ENCODE peak calls at places on chromosomes 7 and 10, in eight cellular contexts. One of them, this sample, is unnamed.

GRCh38 chr10:30770229-30770628 is 140.7 kb upstream of the LYZL2 start:
- DNase-seq in HepG2: no peak
- DNase-seq in nephron progenitor cell: no peak
- DNase-seq in HL-60: no peak
- DNase-seq in IMR-90: no peak
- DNase-seq in astrocyte of the cerebellum: no peak
- DNase-seq in CD4-positive, alpha-beta T cell: no peak
- DNase-seq in spleen: no peak
- DNase-seq in this sample: no peak

GRCh38 chr7:51233375-51233774 is 83.2 kb downstream of the COBL start:
- DNase-seq in HepG2: no peak
- DNase-seq in nephron progenitor cell: no peak
- DNase-seq in HL-60: no peak
- DNase-seq in IMR-90: no peak
- DNase-seq in astrocyte of the cerebellum: no peak
- DNase-seq in CD4-positive, alpha-beta T cell: no peak
- DNase-seq in spleen: no peak
- DNase-seq in this sample: no peak

GRCh38 chr7:16739863-16740622 is 13.5 kb upstream of the TSPAN13 start:
- DNase-seq in HepG2: no peak
- DNase-seq in nephron progenitor cell: no peak
- DNase-seq in HL-60: no peak
- DNase-seq in IMR-90: peak
- DNase-seq in astrocyte of the cerebellum: peak
- DNase-seq in CD4-positive, alpha-beta T cell: no peak
- DNase-seq in spleen: no peak
- DNase-seq in this sample: no peak

GRCh38 chr7:158428131-158428841 is 159.3 kb downstream of the PTPRN2 start:
- DNase-seq in HepG2: no peak
- DNase-seq in nephron progenitor cell: peak
- DNase-seq in HL-60: no peak
- DNase-seq in IMR-90: no peak
- DNase-seq in astrocyte of the cerebellum: no peak
- DNase-seq in CD4-positive, alpha-beta T cell: no peak
- DNase-seq in spleen: peak
- DNase-seq in this sample: peak

GRCh38 chr10:5595591-5596590 is 70.5 kb downstream of the ASB13 start:
- DNase-seq in HepG2: no peak
- DNase-seq in nephron progenitor cell: no peak
- DNase-seq in HL-60: no peak
- DNase-seq in IMR-90: peak
- DNase-seq in astrocyte of the cerebellum: peak
- DNase-seq in CD4-positive, alpha-beta T cell: no peak
- DNase-seq in spleen: no peak
- DNase-seq in this sample: peak

GRCh38 chr7:4711634-4712033 is 29.5 kb downstream of the FOXK1 start:
- DNase-seq in HepG2: no peak
- DNase-seq in nephron progenitor cell: no peak
- DNase-seq in HL-60: no peak
- DNase-seq in IMR-90: no peak
- DNase-seq in astrocyte of the cerebellum: no peak
- DNase-seq in CD4-positive, alpha-beta T cell: no peak
- DNase-seq in spleen: no peak
- DNase-seq in this sample: no peak

GRCh38 chr10:22978287-22978686 is 50.4 kb downstream of the ARMC3 start:
- DNase-seq in HepG2: no peak
- DNase-seq in nephron progenitor cell: no peak
- DNase-seq in HL-60: no peak
- DNase-seq in IMR-90: no peak
- DNase-seq in astrocyte of the cerebellum: peak
- DNase-seq in CD4-positive, alpha-beta T cell: no peak
- DNase-seq in spleen: no peak
- DNase-seq in this sample: no peak

GRCh38 chr7:51352174-51353145 is 35.9 kb upstream of the COBL start:
- DNase-seq in HepG2: no peak
- DNase-seq in nephron progenitor cell: no peak
- DNase-seq in HL-60: no peak
- DNase-seq in IMR-90: no peak
- DNase-seq in astrocyte of the cerebellum: no peak
- DNase-seq in CD4-positive, alpha-beta T cell: no peak
- DNase-seq in spleen: no peak
- DNase-seq in this sample: no peak

GRCh38 chr10:35339946-35340345 is 3.6 kb downstream of the CCNY start:
- DNase-seq in HepG2: no peak
- DNase-seq in nephron progenitor cell: no peak
- DNase-seq in HL-60: no peak
- DNase-seq in IMR-90: peak
- DNase-seq in astrocyte of the cerebellum: no peak
- DNase-seq in CD4-positive, alpha-beta T cell: no peak
- DNase-seq in spleen: no peak
- DNase-seq in this sample: no peak

GRCh38 chr7:119720541-119720940 is 552.4 kb upstream of the KCND2 start:
- DNase-seq in HepG2: no peak
- DNase-seq in nephron progenitor cell: no peak
- DNase-seq in HL-60: no peak
- DNase-seq in IMR-90: peak
- DNase-seq in astrocyte of the cerebellum: peak
- DNase-seq in CD4-positive, alpha-beta T cell: no peak
- DNase-seq in spleen: no peak
- DNase-seq in this sample: no peak

GRCh38 chr7:108972009-108972408 is 402.3 kb downstream of the DNAJB9 start:
- DNase-seq in HepG2: no peak
- DNase-seq in nephron progenitor cell: no peak
- DNase-seq in HL-60: no peak
- DNase-seq in IMR-90: no peak
- DNase-seq in astrocyte of the cerebellum: peak
- DNase-seq in CD4-positive, alpha-beta T cell: no peak
- DNase-seq in spleen: no peak
- DNase-seq in this sample: no peak

GRCh38 chr7:117800841-117801240 is 72.4 kb downstream of the CTTNBP2 start:
- DNase-seq in HepG2: no peak
- DNase-seq in nephron progenitor cell: no peak
- DNase-seq in HL-60: no peak
- DNase-seq in IMR-90: peak
- DNase-seq in astrocyte of the cerebellum: no peak
- DNase-seq in CD4-positive, alpha-beta T cell: no peak
- DNase-seq in spleen: no peak
- DNase-seq in this sample: no peak

GRCh38 chr10:98456043-98456570 is 9.4 kb upstream of the HPS1 start:
- DNase-seq in HepG2: no peak
- DNase-seq in nephron progenitor cell: no peak
- DNase-seq in HL-60: no peak
- DNase-seq in IMR-90: no peak
- DNase-seq in astrocyte of the cerebellum: no peak
- DNase-seq in CD4-positive, alpha-beta T cell: no peak
- DNase-seq in spleen: no peak
- DNase-seq in this sample: no peak

GRCh38 chr7:108012499-108013430 is 9.8 kb upstream of the LAMB1 start:
- DNase-seq in HepG2: peak
- DNase-seq in nephron progenitor cell: no peak
- DNase-seq in HL-60: peak
- DNase-seq in IMR-90: peak
- DNase-seq in astrocyte of the cerebellum: no peak
- DNase-seq in CD4-positive, alpha-beta T cell: no peak
- DNase-seq in spleen: no peak
- DNase-seq in this sample: no peak

GRCh38 chr10:125186431-125187170 is 26.2 kb upstream of the CTBP2 start:
- DNase-seq in HepG2: no peak
- DNase-seq in nephron progenitor cell: no peak
- DNase-seq in HL-60: no peak
- DNase-seq in IMR-90: no peak
- DNase-seq in astrocyte of the cerebellum: no peak
- DNase-seq in CD4-positive, alpha-beta T cell: no peak
- DNase-seq in spleen: peak
- DNase-seq in this sample: no peak

GRCh38 chr10:72275351-72276012 is 1.8 kb downstream of the DDIT4 start:
- DNase-seq in HepG2: no peak
- DNase-seq in nephron progenitor cell: peak
- DNase-seq in HL-60: no peak
- DNase-seq in IMR-90: peak
- DNase-seq in astrocyte of the cerebellum: no peak
- DNase-seq in CD4-positive, alpha-beta T cell: peak
- DNase-seq in spleen: no peak
- DNase-seq in this sample: no peak

GRCh38 chr7:90879924-90880323 is 283.8 kb downstream of the CDK14 start:
- DNase-seq in HepG2: no peak
- DNase-seq in nephron progenitor cell: no peak
- DNase-seq in HL-60: no peak
- DNase-seq in IMR-90: no peak
- DNase-seq in astrocyte of the cerebellum: no peak
- DNase-seq in CD4-positive, alpha-beta T cell: no peak
- DNase-seq in spleen: no peak
- DNase-seq in this sample: no peak

GRCh38 chr10:129626309-129626708 is 159.3 kb downstream of the MGMT start:
- DNase-seq in HepG2: no peak
- DNase-seq in nephron progenitor cell: no peak
- DNase-seq in HL-60: no peak
- DNase-seq in IMR-90: no peak
- DNase-seq in astrocyte of the cerebellum: no peak
- DNase-seq in CD4-positive, alpha-beta T cell: no peak
- DNase-seq in spleen: no peak
- DNase-seq in this sample: no peak

GRCh38 chr10:95261926-95262325 is 28.9 kb downstream of the PDLIM1 start:
- DNase-seq in HepG2: no peak
- DNase-seq in nephron progenitor cell: no peak
- DNase-seq in HL-60: no peak
- DNase-seq in IMR-90: no peak
- DNase-seq in astrocyte of the cerebellum: no peak
- DNase-seq in CD4-positive, alpha-beta T cell: no peak
- DNase-seq in spleen: no peak
- DNase-seq in this sample: no peak
- TF ChIP-seq CTCF in HepG2: no peak
- TF ChIP-seq CTCF in nephron progenitor cell: no peak
- TF ChIP-seq CTCF in HL-60: no peak
- TF ChIP-seq CTCF in IMR-90: no peak
- TF ChIP-seq CTCF in astrocyte of the cerebellum: no peak
- TF ChIP-seq CTCF in CD4-positive, alpha-beta T cell: no peak
- TF ChIP-seq CTCF in spleen: no peak
- TF ChIP-seq CTCF in this sample: no peak

GRCh38 chr7:94223375-94224084 is 171.2 kb upstream of the COL1A2 start:
- DNase-seq in HepG2: no peak
- DNase-seq in nephron progenitor cell: peak
- DNase-seq in HL-60: no peak
- DNase-seq in IMR-90: peak
- DNase-seq in astrocyte of the cerebellum: peak
- DNase-seq in CD4-positive, alpha-beta T cell: no peak
- DNase-seq in spleen: no peak
- DNase-seq in this sample: no peak
- TF ChIP-seq CTCF in HepG2: peak
- TF ChIP-seq CTCF in nephron progenitor cell: peak
- TF ChIP-seq CTCF in HL-60: no peak
- TF ChIP-seq CTCF in IMR-90: peak
- TF ChIP-seq CTCF in astrocyte of the cerebellum: peak
- TF ChIP-seq CTCF in CD4-positive, alpha-beta T cell: no peak
- TF ChIP-seq CTCF in spleen: no peak
- TF ChIP-seq CTCF in this sample: peak

DNA sequence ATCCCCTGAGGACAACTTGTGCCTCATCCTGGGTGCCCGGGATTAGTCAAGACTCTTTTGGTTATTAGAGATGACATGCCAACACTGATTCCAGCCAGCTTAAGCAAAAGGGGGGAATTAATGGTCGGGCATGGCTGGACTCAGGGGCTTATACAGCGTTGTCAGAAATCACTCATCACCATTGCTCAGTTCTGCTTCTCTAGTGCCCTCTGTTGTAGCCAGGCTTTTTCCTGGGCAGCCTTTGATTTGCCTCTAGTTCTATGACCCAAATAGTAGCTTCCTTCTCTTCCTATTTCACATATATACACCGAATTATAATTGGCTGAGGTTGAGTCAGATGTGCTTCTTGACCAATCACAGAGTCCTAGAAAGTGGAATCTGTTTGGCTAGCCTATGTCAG is 192.0 kb upstream of the HABP2 start:
- DNase-seq in HepG2: no peak
- DNase-seq in nephron progenitor cell: no peak
- DNase-seq in HL-60: no peak
- DNase-seq in IMR-90: no peak
- DNase-seq in astrocyte of the cerebellum: no peak
- DNase-seq in CD4-positive, alpha-beta T cell: no peak
- DNase-seq in spleen: no peak
- DNase-seq in this sample: no peak
- TF ChIP-seq CTCF in HepG2: no peak
- TF ChIP-seq CTCF in nephron progenitor cell: no peak
- TF ChIP-seq CTCF in HL-60: no peak
- TF ChIP-seq CTCF in IMR-90: no peak
- TF ChIP-seq CTCF in astrocyte of the cerebellum: no peak
- TF ChIP-seq CTCF in CD4-positive, alpha-beta T cell: no peak
- TF ChIP-seq CTCF in spleen: no peak
- TF ChIP-seq CTCF in this sample: no peak

GRCh38 chr7:69411466-69411865 is 186.8 kb upstream of the AUTS2 start:
- DNase-seq in HepG2: no peak
- DNase-seq in nephron progenitor cell: peak
- DNase-seq in HL-60: no peak
- DNase-seq in IMR-90: no peak
- DNase-seq in astrocyte of the cerebellum: no peak
- DNase-seq in CD4-positive, alpha-beta T cell: no peak
- DNase-seq in spleen: peak
- DNase-seq in this sample: no peak

GRCh38 chr7:69411018-69411417 is 187.3 kb upstream of the AUTS2 start:
- DNase-seq in HepG2: no peak
- DNase-seq in nephron progenitor cell: no peak
- DNase-seq in HL-60: no peak
- DNase-seq in IMR-90: no peak
- DNase-seq in astrocyte of the cerebellum: no peak
- DNase-seq in CD4-positive, alpha-beta T cell: no peak
- DNase-seq in spleen: peak
- DNase-seq in this sample: no peak

GRCh38 chr7:69414555-69414954 is 183.7 kb upstream of the AUTS2 start:
- DNase-seq in HepG2: no peak
- DNase-seq in nephron progenitor cell: no peak
- DNase-seq in HL-60: no peak
- DNase-seq in IMR-90: no peak
- DNase-seq in astrocyte of the cerebellum: no peak
- DNase-seq in CD4-positive, alpha-beta T cell: no peak
- DNase-seq in spleen: no peak
- DNase-seq in this sample: no peak

DNA sequence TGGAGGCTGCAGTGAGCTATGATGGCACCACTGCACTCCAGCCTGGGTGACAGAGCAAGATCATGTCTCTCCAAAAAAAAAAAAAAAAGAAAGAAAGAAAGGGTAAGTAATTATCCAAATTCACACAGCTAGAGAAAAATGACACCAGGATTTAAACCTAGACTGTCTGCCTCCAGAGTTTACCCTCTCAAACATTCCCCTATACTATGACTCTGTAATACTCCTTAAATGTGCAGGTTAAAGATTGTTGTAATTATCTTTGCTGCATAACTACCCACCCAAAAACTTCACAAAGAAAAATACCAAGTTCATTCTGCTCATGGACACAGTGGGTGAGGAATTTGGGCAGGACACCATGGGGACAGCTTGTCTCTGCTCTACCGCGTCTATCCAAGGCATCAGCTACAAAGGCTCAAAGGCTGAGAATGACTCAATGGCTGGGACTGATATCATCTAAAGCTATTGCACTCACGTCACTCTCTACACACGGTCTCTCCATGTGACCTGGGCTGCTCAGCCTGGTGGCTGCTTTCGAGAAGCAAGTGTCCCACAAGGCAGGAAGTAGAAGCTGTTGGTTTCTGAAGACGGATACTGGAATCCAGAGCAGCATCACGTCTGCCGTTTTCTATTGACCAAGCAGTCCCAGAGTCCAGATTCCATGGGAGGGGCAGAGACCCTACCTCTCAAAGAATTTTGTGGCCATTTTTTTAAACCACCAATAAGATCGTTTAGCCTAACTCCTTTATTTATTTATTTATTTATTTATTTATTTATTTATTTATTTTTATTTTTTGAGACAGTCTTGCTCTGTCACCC is 185.7 kb upstream of the AUTS2 start:
- DNase-seq in HepG2: peak
- DNase-seq in nephron progenitor cell: no peak
- DNase-seq in HL-60: no peak
- DNase-seq in IMR-90: no peak
- DNase-seq in astrocyte of the cerebellum: no peak
- DNase-seq in CD4-positive, alpha-beta T cell: no peak
- DNase-seq in spleen: peak
- DNase-seq in this sample: no peak
- TF ChIP-seq CTCF in HepG2: no peak
- TF ChIP-seq CTCF in nephron progenitor cell: no peak
- TF ChIP-seq CTCF in HL-60: no peak
- TF ChIP-seq CTCF in IMR-90: no peak
- TF ChIP-seq CTCF in astrocyte of the cerebellum: no peak
- TF ChIP-seq CTCF in CD4-positive, alpha-beta T cell: no peak
- TF ChIP-seq CTCF in spleen: no peak
- TF ChIP-seq CTCF in this sample: no peak

This sample was measured in chondrocyte.